ENCODE peak calls at places on chromosome 4, in four cellular contexts. P, M, T and J are unnamed samples.

GRCh38 chr4:39636786-39637185 is 1.9 kb downstream of the SMIM14 start:
- DNase-seq in M (no peak), P (peak), T (no peak), J (no peak)

GRCh38 chr4:174496631-174497442 is 25.5 kb downstream of the HPGD start:
- DNase-seq in T (peak), P (no peak), M (no peak), J (no peak)

GRCh38 chr4:184283659-184284335 is 66.1 kb upstream of the ENPP6 start:
- DNase-seq in P (no peak), T (peak), M (no peak), J (no peak)

GRCh38 chr4:39237179-39237578 is 54.9 kb downstream of the WDR19 start:
- DNase-seq in M (no peak), T (no peak), P (peak), J (no peak)

GRCh38 chr4:27009539-27009938 is 148.9 kb downstream of the STIM2 start:
- DNase-seq in T (no peak), M (peak), P (peak), J (no peak)

GRCh38 chr4:4672397-4672796 is 130.5 kb upstream of the STX18 start:
- DNase-seq in T (peak), M (no peak), P (no peak), J (no peak)

GRCh38 chr4:146545102-146545501 is 23.4 kb upstream of the SLC10A7 start:
- DNase-seq in P (peak), M (no peak), T (no peak), J (no peak)

GRCh38 chr4:151013491-151013890 is 1.6 kb downstream of the LRBA start:
- DNase-seq in P (no peak), T (no peak), M (no peak), J (no peak)

GRCh38 chr4:81970454-81970853 is 403.3 kb downstream of the HNRNPD start:
- DNase-seq in P (no peak), M (no peak), T (no peak), J (no peak)

GRCh38 chr4:142813388-142813787 is 32.7 kb downstream of the INPP4B start:
- DNase-seq in P (no peak), T (no peak), M (no peak), J (no peak)

GRCh38 chr4:67006791-67007190 is 538.5 kb downstream of the CENPC start:
- DNase-seq in T (no peak), M (no peak), P (no peak), J (no peak)

GRCh38 chr4:153912296-153912695 is 123.4 kb upstream of the SFRP2 start:
- DNase-seq in P (no peak), T (no peak), M (no peak), J (no peak)

GRCh38 chr4:169175035-169175434 is 95.7 kb downstream of the SH3RF1 start:
- DNase-seq in P (no peak), T (no peak), M (no peak), J (no peak)

GRCh38 chr4:111991797-111992196 is 153.5 kb upstream of the FAM241A start:
- DNase-seq in T (no peak), M (peak), P (peak), J (no peak)

GRCh38 chr4:128241425-128241913 is 46.1 kb downstream of the PGRMC2 start:
- DNase-seq in P (peak), M (peak), T (no peak), J (no peak)

GRCh38 chr4:55637272-55637820 is 1.2 kb upstream of the NMU start:
- DNase-seq in M (no peak), T (no peak), P (no peak), J (no peak)

GRCh38 chr4:48931459-48931858 is 24.9 kb upstream of the OCIAD2 start:
- DNase-seq in P (no peak), M (no peak), T (no peak), J (no peak)
- TF ChIP-seq CTCF in P (no peak), M (peak), T (no peak), J (no peak)

DNA sequence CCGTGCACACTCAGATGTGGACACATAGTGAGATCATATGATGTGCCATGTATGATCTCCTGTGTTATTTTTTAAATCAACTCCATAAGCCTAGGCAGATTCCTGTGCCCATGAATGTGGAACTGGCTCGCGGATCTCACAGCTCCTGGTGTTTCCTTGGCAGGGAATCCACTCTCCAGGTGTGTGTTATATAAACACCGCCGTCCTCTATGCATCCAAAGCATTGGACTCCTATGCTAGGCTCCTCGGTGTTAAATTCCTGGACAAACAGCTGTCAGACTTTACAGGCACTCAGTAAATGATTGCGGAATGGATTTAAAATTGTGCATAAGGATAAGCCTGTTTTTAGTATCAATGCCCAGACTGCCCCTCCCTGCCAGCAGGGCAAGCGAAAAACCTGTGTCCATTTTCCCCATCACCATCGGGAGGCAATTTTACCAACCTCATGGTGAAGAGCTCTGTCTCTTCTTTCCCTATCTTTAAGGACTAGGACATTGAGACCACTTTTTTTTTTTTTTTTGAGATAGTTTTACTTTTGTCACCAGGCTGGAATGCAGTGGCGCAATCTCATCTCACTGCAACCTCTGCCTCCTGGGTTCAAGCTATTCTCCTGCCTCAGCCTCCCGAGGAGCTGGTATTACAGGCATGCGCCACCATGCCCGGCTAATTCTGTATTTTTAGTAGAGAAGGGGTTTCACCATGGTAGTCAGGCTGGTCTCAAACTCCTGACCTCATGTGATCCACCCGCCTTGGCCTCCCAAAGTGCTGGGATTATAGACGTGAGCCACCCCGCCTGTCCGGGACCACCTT is 23.6 kb upstream of the GPR78 start:
- DNase-seq in P (peak), M (no peak), T (no peak), J (no peak)
- H3K4me3 ChIP-seq in P (no peak), M (no peak), T (no peak), J (no peak)

GRCh38 chr4:52982246-52982950 is 120.3 kb downstream of the RASL11B start:
- DNase-seq in M (peak), T (no peak), P (peak), J (no peak)
- TF ChIP-seq CTCF in M (peak), T (peak), P (peak), J (peak)

DNA sequence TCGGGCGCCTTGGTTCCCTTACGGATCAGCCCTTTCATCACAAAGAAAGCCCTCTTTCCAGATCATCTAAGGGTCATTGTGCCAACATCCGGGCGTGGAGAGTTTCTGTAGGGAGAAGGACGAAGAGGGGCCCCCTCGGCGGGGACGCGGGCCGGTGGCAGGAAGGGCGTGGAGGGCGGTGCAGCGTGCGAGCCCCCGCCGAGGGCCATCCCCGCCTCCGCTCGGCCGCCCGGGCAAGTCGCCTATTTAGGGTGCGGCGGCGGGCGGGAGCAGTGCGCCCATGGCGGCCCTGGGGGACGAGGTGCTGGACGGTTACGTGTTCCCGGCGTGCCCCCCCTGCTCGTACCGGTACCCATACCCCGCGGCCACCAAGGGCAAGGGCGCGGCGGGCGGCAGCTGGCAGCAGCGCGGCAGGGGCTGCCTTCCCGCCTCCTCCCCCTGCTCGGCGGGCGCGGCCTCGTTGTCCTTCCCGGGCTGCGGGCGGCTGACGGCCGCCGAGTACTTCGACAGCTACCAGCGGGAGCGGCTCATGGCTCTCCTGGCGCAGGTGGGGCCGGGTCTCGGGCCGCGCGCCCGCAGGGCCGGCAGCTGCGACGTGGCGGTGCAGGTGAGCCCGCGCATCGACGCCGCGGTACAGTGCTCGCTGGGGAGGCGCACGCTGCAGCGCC is at the start of gene ZAR1:
- DNase-seq in T (no peak), P (no peak), M (no peak), J (no peak)
- H3K4me3 ChIP-seq in T (peak), P (no peak), M (peak), J (peak)

GRCh38 chr4:113908829-113909228 is 70.6 kb downstream of the ARSJ start:
- DNase-seq in M (no peak), T (no peak), P (no peak), J (no peak)
- TF ChIP-seq CTCF in M (no peak), T (no peak), P (no peak), J (peak)